ENCODE peak calls at places on chromosomes 16 and 17, in nine cellular contexts. One of them, this sample, is unnamed.

GRCh38 chr16:64292953-64293352 is 828.9 kb downstream of the CDH11 start:
- DNase-seq in CD8-positive, alpha-beta T cell: no peak
- DNase-seq in endothelial cell of umbilical vein: no peak
- DNase-seq in left ventricle myocardium inferior: no peak
- DNase-seq in tibial nerve: no peak
- DNase-seq in left lung: no peak
- DNase-seq in body of pancreas: no peak
- DNase-seq in fibroblast of the aortic adventitia: peak
- DNase-seq in GM12864: no peak
- DNase-seq in this sample: no peak

GRCh38 chr16:50251375-50252081 is 14.8 kb upstream of the ADCY7 start:
- DNase-seq in left ventricle myocardium inferior: no peak
- DNase-seq in CD8-positive, alpha-beta T cell: no peak
- DNase-seq in endothelial cell of umbilical vein: no peak
- DNase-seq in body of pancreas: no peak
- DNase-seq in tibial nerve: no peak
- DNase-seq in fibroblast of the aortic adventitia: peak
- DNase-seq in left lung: peak
- DNase-seq in GM12864: no peak
- DNase-seq in this sample: no peak

GRCh38 chr17:80931421-80932265 is 60.0 kb upstream of the CHMP6 start:
- DNase-seq in tibial nerve: no peak
- DNase-seq in left ventricle myocardium inferior: no peak
- DNase-seq in GM12864: no peak
- DNase-seq in body of pancreas: peak
- DNase-seq in left lung: no peak
- DNase-seq in endothelial cell of umbilical vein: no peak
- DNase-seq in CD8-positive, alpha-beta T cell: no peak
- DNase-seq in fibroblast of the aortic adventitia: peak
- DNase-seq in this sample: peak

GRCh38 chr17:63774141-63774981 is at the start of gene DDX42:
- DNase-seq in fibroblast of the aortic adventitia: peak
- DNase-seq in body of pancreas: peak
- DNase-seq in GM12864: no peak
- DNase-seq in tibial nerve: peak
- DNase-seq in left lung: peak
- DNase-seq in CD8-positive, alpha-beta T cell: peak
- DNase-seq in endothelial cell of umbilical vein: peak
- DNase-seq in left ventricle myocardium inferior: peak
- DNase-seq in this sample: peak

GRCh38 chr17:2624292-2624731 is 30.9 kb downstream of the PAFAH1B1 start:
- DNase-seq in tibial nerve: no peak
- DNase-seq in fibroblast of the aortic adventitia: no peak
- DNase-seq in body of pancreas: no peak
- DNase-seq in left lung: no peak
- DNase-seq in endothelial cell of umbilical vein: no peak
- DNase-seq in GM12864: peak
- DNase-seq in left ventricle myocardium inferior: no peak
- DNase-seq in CD8-positive, alpha-beta T cell: no peak
- DNase-seq in this sample: no peak

GRCh38 chr16:65121870-65122723 is at the start of gene CDH11:
- DNase-seq in tibial nerve: peak
- DNase-seq in endothelial cell of umbilical vein: peak
- DNase-seq in left lung: peak
- DNase-seq in left ventricle myocardium inferior: peak
- DNase-seq in CD8-positive, alpha-beta T cell: no peak
- DNase-seq in GM12864: no peak
- DNase-seq in body of pancreas: peak
- DNase-seq in fibroblast of the aortic adventitia: peak
- DNase-seq in this sample: peak

GRCh38 chr16:82681592-82681991 is 54.8 kb downstream of the CDH13 start:
- DNase-seq in fibroblast of the aortic adventitia: no peak
- DNase-seq in CD8-positive, alpha-beta T cell: no peak
- DNase-seq in left ventricle myocardium inferior: no peak
- DNase-seq in tibial nerve: no peak
- DNase-seq in left lung: no peak
- DNase-seq in body of pancreas: no peak
- DNase-seq in GM12864: no peak
- DNase-seq in endothelial cell of umbilical vein: no peak
- DNase-seq in this sample: no peak

GRCh38 chr17:70313450-70313849 is 144.1 kb downstream of the KCNJ2 start:
- DNase-seq in CD8-positive, alpha-beta T cell: no peak
- DNase-seq in endothelial cell of umbilical vein: no peak
- DNase-seq in body of pancreas: no peak
- DNase-seq in left ventricle myocardium inferior: no peak
- DNase-seq in left lung: no peak
- DNase-seq in fibroblast of the aortic adventitia: no peak
- DNase-seq in GM12864: no peak
- DNase-seq in tibial nerve: no peak
- DNase-seq in this sample: no peak

GRCh38 chr17:63446981-63447687 is 1.0 kb upstream of the CYB561 start:
- DNase-seq in left ventricle myocardium inferior: no peak
- DNase-seq in body of pancreas: peak
- DNase-seq in CD8-positive, alpha-beta T cell: peak
- DNase-seq in left lung: no peak
- DNase-seq in fibroblast of the aortic adventitia: peak
- DNase-seq in tibial nerve: no peak
- DNase-seq in endothelial cell of umbilical vein: peak
- DNase-seq in GM12864: no peak
- DNase-seq in this sample: no peak

GRCh38 chr16:12387311-12387710 is 410.8 kb downstream of the SNX29 start:
- DNase-seq in tibial nerve: no peak
- DNase-seq in left ventricle myocardium inferior: no peak
- DNase-seq in GM12864: no peak
- DNase-seq in fibroblast of the aortic adventitia: no peak
- DNase-seq in endothelial cell of umbilical vein: no peak
- DNase-seq in CD8-positive, alpha-beta T cell: no peak
- DNase-seq in body of pancreas: no peak
- DNase-seq in left lung: no peak
- DNase-seq in this sample: no peak

GRCh38 chr16:8739989-8740704 is 57.3 kb downstream of the TMEM186 start:
- DNase-seq in body of pancreas: peak
- DNase-seq in CD8-positive, alpha-beta T cell: no peak
- DNase-seq in left ventricle myocardium inferior: no peak
- DNase-seq in GM12864: no peak
- DNase-seq in left lung: no peak
- DNase-seq in fibroblast of the aortic adventitia: no peak
- DNase-seq in endothelial cell of umbilical vein: no peak
- DNase-seq in tibial nerve: no peak
- DNase-seq in this sample: peak

GRCh38 chr17:73291260-73291801 is 20.5 kb downstream of the CDC42EP4 start:
- DNase-seq in CD8-positive, alpha-beta T cell: no peak
- DNase-seq in left ventricle myocardium inferior: peak
- DNase-seq in fibroblast of the aortic adventitia: peak
- DNase-seq in endothelial cell of umbilical vein: peak
- DNase-seq in GM12864: no peak
- DNase-seq in body of pancreas: peak
- DNase-seq in tibial nerve: peak
- DNase-seq in left lung: peak
- DNase-seq in this sample: peak

GRCh38 chr17:77602062-77602746 is 356.3 kb upstream of the TNRC6C start:
- DNase-seq in endothelial cell of umbilical vein: no peak
- DNase-seq in fibroblast of the aortic adventitia: peak
- DNase-seq in left lung: no peak
- DNase-seq in tibial nerve: peak
- DNase-seq in body of pancreas: peak
- DNase-seq in left ventricle myocardium inferior: peak
- DNase-seq in CD8-positive, alpha-beta T cell: no peak
- DNase-seq in GM12864: no peak
- DNase-seq in this sample: peak

GRCh38 chr16:58492735-58493134 is 7.2 kb upstream of the NDRG4 start:
- DNase-seq in left ventricle myocardium inferior: no peak
- DNase-seq in left lung: no peak
- DNase-seq in fibroblast of the aortic adventitia: no peak
- DNase-seq in GM12864: no peak
- DNase-seq in CD8-positive, alpha-beta T cell: no peak
- DNase-seq in tibial nerve: no peak
- DNase-seq in body of pancreas: no peak
- DNase-seq in endothelial cell of umbilical vein: no peak
- DNase-seq in this sample: peak

GRCh38 chr16:54245788-54246453 is 40.7 kb downstream of the IRX3 start:
- DNase-seq in GM12864: no peak
- DNase-seq in tibial nerve: no peak
- DNase-seq in CD8-positive, alpha-beta T cell: no peak
- DNase-seq in fibroblast of the aortic adventitia: no peak
- DNase-seq in body of pancreas: no peak
- DNase-seq in left lung: no peak
- DNase-seq in left ventricle myocardium inferior: no peak
- DNase-seq in endothelial cell of umbilical vein: no peak
- DNase-seq in this sample: no peak

GRCh38 chr16:57624806-57625500 is 3.5 kb upstream of the ADGRG1 start:
- DNase-seq in body of pancreas: no peak
- DNase-seq in CD8-positive, alpha-beta T cell: no peak
- DNase-seq in GM12864: no peak
- DNase-seq in fibroblast of the aortic adventitia: peak
- DNase-seq in left lung: no peak
- DNase-seq in tibial nerve: no peak
- DNase-seq in left ventricle myocardium inferior: no peak
- DNase-seq in endothelial cell of umbilical vein: no peak
- DNase-seq in this sample: no peak

GRCh38 chr17:32495347-32496253 is 8.8 kb downstream of the CDK5R1 start:
- DNase-seq in fibroblast of the aortic adventitia: peak
- DNase-seq in left ventricle myocardium inferior: no peak
- DNase-seq in CD8-positive, alpha-beta T cell: no peak
- DNase-seq in tibial nerve: no peak
- DNase-seq in endothelial cell of umbilical vein: peak
- DNase-seq in body of pancreas: peak
- DNase-seq in GM12864: no peak
- DNase-seq in left lung: peak
- DNase-seq in this sample: peak

GRCh38 chr17:2814499-2815341 is 18.5 kb downstream of the RAP1GAP2 start:
- DNase-seq in fibroblast of the aortic adventitia: no peak
- DNase-seq in body of pancreas: no peak
- DNase-seq in left lung: peak
- DNase-seq in CD8-positive, alpha-beta T cell: peak
- DNase-seq in endothelial cell of umbilical vein: no peak
- DNase-seq in left ventricle myocardium inferior: no peak
- DNase-seq in GM12864: peak
- DNase-seq in tibial nerve: no peak
- DNase-seq in this sample: no peak

GRCh38 chr17:82217120-82217529 is 4.5 kb upstream of the CCDC57 start:
- DNase-seq in GM12864: no peak
- DNase-seq in tibial nerve: no peak
- DNase-seq in left ventricle myocardium inferior: no peak
- DNase-seq in CD8-positive, alpha-beta T cell: no peak
- DNase-seq in fibroblast of the aortic adventitia: no peak
- DNase-seq in body of pancreas: peak
- DNase-seq in left lung: peak
- DNase-seq in endothelial cell of umbilical vein: no peak
- DNase-seq in this sample: peak

GRCh38 chr17:67212716-67213417 is 32.1 kb downstream of the HELZ start:
- DNase-seq in GM12864: no peak
- DNase-seq in left ventricle myocardium inferior: no peak
- DNase-seq in endothelial cell of umbilical vein: no peak
- DNase-seq in CD8-positive, alpha-beta T cell: no peak
- DNase-seq in fibroblast of the aortic adventitia: peak
- DNase-seq in left lung: no peak
- DNase-seq in tibial nerve: no peak
- DNase-seq in body of pancreas: no peak
- DNase-seq in this sample: no peak

DNA sequence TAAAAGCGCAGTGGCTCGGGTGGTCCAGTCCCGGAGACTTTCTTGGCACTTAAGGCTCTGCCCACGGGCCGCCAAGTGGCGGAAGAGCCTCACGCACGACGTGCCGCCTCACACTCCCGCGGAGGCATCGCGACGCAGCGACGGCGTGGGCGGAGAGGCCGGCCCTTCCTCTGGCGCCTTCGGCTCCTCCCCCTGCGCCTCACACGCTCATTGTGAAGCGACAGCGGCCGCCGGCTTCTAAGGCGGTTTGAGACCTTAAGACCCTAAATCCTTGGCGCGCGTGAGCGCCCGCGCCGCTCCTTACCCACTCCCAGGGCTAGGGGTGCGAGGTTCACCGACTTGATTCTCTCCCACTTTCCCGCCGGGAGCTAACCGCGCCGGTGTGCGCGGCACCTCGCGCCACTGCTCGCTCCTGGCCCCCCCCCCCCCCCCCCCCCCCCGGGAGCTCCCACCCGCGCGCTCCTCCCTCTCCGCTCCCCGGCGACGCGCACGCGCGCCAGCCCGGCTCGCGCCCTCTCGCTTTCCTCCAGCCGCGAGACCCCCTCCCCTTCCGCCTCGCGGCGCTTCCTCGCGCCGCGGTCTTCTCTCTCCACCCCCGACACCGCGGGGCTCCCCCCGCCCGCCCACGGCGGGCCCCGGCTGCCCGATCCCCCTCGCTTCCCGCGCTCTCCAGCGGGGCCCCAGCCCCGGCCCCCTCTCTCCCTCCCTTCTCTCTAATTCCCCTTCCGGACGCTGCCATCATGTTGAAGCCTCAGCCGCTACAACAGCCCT is at the start of gene ATXN2L:
- DNase-seq in body of pancreas: peak
- DNase-seq in GM12864: peak
- DNase-seq in CD8-positive, alpha-beta T cell: peak
- DNase-seq in endothelial cell of umbilical vein: peak
- DNase-seq in left ventricle myocardium inferior: peak
- DNase-seq in fibroblast of the aortic adventitia: peak
- DNase-seq in left lung: peak
- DNase-seq in tibial nerve: peak
- DNase-seq in this sample: peak
- H3K4me3 ChIP-seq in body of pancreas: peak
- H3K4me3 ChIP-seq in GM12864: peak
- H3K4me3 ChIP-seq in CD8-positive, alpha-beta T cell: peak
- H3K4me3 ChIP-seq in endothelial cell of umbilical vein: peak
- H3K4me3 ChIP-seq in left ventricle myocardium inferior: peak
- H3K4me3 ChIP-seq in fibroblast of the aortic adventitia: peak
- H3K4me3 ChIP-seq in left lung: peak
- H3K4me3 ChIP-seq in tibial nerve: peak
- H3K4me3 ChIP-seq in this sample: peak

GRCh38 chr17:58338907-58339774 is 10.5 kb upstream of the TSPOAP1 start:
- DNase-seq in CD8-positive, alpha-beta T cell: no peak
- DNase-seq in tibial nerve: no peak
- DNase-seq in fibroblast of the aortic adventitia: peak
- DNase-seq in left lung: peak
- DNase-seq in GM12864: peak
- DNase-seq in left ventricle myocardium inferior: peak
- DNase-seq in endothelial cell of umbilical vein: no peak
- DNase-seq in body of pancreas: no peak
- DNase-seq in this sample: peak
- H3K4me3 ChIP-seq in CD8-positive, alpha-beta T cell: peak
- H3K4me3 ChIP-seq in tibial nerve: no peak
- H3K4me3 ChIP-seq in fibroblast of the aortic adventitia: no peak
- H3K4me3 ChIP-seq in left lung: peak
- H3K4me3 ChIP-seq in GM12864: peak
- H3K4me3 ChIP-seq in left ventricle myocardium inferior: peak
- H3K4me3 ChIP-seq in endothelial cell of umbilical vein: no peak
- H3K4me3 ChIP-seq in body of pancreas: no peak
- H3K4me3 ChIP-seq in this sample: peak

GRCh38 chr16:75252049-75252864 is 833 bp upstream of the BCAR1 start:
- DNase-seq in left lung: no peak
- DNase-seq in tibial nerve: no peak
- DNase-seq in endothelial cell of umbilical vein: no peak
- DNase-seq in fibroblast of the aortic adventitia: no peak
- DNase-seq in left ventricle myocardium inferior: peak
- DNase-seq in GM12864: no peak
- DNase-seq in body of pancreas: peak
- DNase-seq in CD8-positive, alpha-beta T cell: no peak
- DNase-seq in this sample: no peak
- H3K4me3 ChIP-seq in left lung: peak
- H3K4me3 ChIP-seq in tibial nerve: no peak
- H3K4me3 ChIP-seq in endothelial cell of umbilical vein: no peak
- H3K4me3 ChIP-seq in fibroblast of the aortic adventitia: peak
- H3K4me3 ChIP-seq in left ventricle myocardium inferior: peak
- H3K4me3 ChIP-seq in GM12864: no peak
- H3K4me3 ChIP-seq in body of pancreas: no peak
- H3K4me3 ChIP-seq in CD8-positive, alpha-beta T cell: no peak
- H3K4me3 ChIP-seq in this sample: peak

GRCh38 chr17:75078097-75079022 is 9.4 kb upstream of the SLC16A5 start:
- DNase-seq in left ventricle myocardium inferior: no peak
- DNase-seq in GM12864: no peak
- DNase-seq in fibroblast of the aortic adventitia: peak
- DNase-seq in body of pancreas: peak
- DNase-seq in endothelial cell of umbilical vein: no peak
- DNase-seq in left lung: no peak
- DNase-seq in CD8-positive, alpha-beta T cell: no peak
- DNase-seq in tibial nerve: no peak
- DNase-seq in this sample: peak
- H3K4me3 ChIP-seq in left ventricle myocardium inferior: peak
- H3K4me3 ChIP-seq in GM12864: no peak
- H3K4me3 ChIP-seq in fibroblast of the aortic adventitia: no peak
- H3K4me3 ChIP-seq in body of pancreas: no peak
- H3K4me3 ChIP-seq in endothelial cell of umbilical vein: no peak
- H3K4me3 ChIP-seq in left lung: peak
- H3K4me3 ChIP-seq in CD8-positive, alpha-beta T cell: peak
- H3K4me3 ChIP-seq in tibial nerve: no peak
- H3K4me3 ChIP-seq in this sample: peak

This sample was measured in upper lobe of right lung.